ENCODE peak calls at places on chromosomes 5 and 9, in eight cellular contexts. S is uterus, T is heart right ventricle, P is AG04450, U is lower leg skin, N is astrocyte of the spinal cord, B is fibroblast of lung, A is coronary artery. R is an unnamed sample.

GRCh38 chr5:115494570-115495289 is 49.8 kb downstream of the FEM1C start:
- DNase-seq in S (no peak), T (no peak), P (no peak), U (no peak), N (peak; percentile 27), B (peak; percentile 69), A (no peak), R (no peak)

GRCh38 chr5:180330270-180330648 is 22.9 kb downstream of the GFPT2 start:
- DNase-seq in S (no peak), T (no peak), P (no peak), U (no peak), N (no peak), B (no peak), A (no peak), R (no peak)

GRCh38 chr5:35030426-35030825 is 17.3 kb downstream of the AGXT2 start:
- DNase-seq in S (no peak), T (no peak), P (no peak), U (no peak), N (no peak), B (no peak), A (no peak), R (no peak)

GRCh38 chr5:73540192-73540591 is 25.2 kb downstream of the ANKRA2 start:
- DNase-seq in S (no peak), T (no peak), P (no peak), U (no peak), N (peak; percentile 75), B (peak; percentile 94), A (no peak), R (no peak)

GRCh38 chr5:168528521-168529360 is at the start of gene FBLL1:
- DNase-seq in S (no peak), T (no peak), P (no peak), U (no peak), N (peak; percentile 33), B (peak; percentile 22), A (no peak), R (no peak)

GRCh38 chr5:36691993-36692392 is 85.6 kb downstream of the SLC1A3 start:
- DNase-seq in S (no peak), T (no peak), P (no peak), U (peak; percentile 20), N (peak; percentile 49), B (peak; percentile 44), A (no peak), R (no peak)

GRCh38 chr9:8784813-8785212 is 985.2 kb upstream of the DMAC1 start:
- DNase-seq in S (no peak), T (no peak), P (no peak), U (no peak), N (no peak), B (no peak), A (no peak), R (no peak)

GRCh38 chr5:159409801-159410200 is 79.5 kb upstream of the IL12B start:
- DNase-seq in S (no peak), T (no peak), P (no peak), U (no peak), N (no peak), B (no peak), A (no peak), R (no peak)

GRCh38 chr5:26582350-26583040 is 455.9 kb downstream of the CDH9 start:
- DNase-seq in S (no peak), T (no peak), P (no peak), U (no peak), N (peak; percentile 59), B (no peak), A (no peak), R (no peak)

GRCh38 chr9:3887121-3887797 is 361.5 kb upstream of the RFX3 start:
- DNase-seq in S (no peak), T (no peak), P (no peak), U (no peak), N (no peak), B (no peak), A (no peak), R (no peak)

GRCh38 chr9:108575286-108575685 is 280.5 kb downstream of the ACTL7B start:
- DNase-seq in S (no peak), T (no peak), P (no peak), U (no peak), N (no peak), B (no peak), A (no peak), R (no peak)

GRCh38 chr9:34332370-34332964 is 3.1 kb downstream of the NUDT2 start:
- DNase-seq in S (no peak), T (no peak), P (no peak), U (no peak), N (peak; percentile 46), B (peak; percentile 39), A (no peak), R (no peak)
- TF ChIP-seq CTCF in S (peak; percentile 38), T (peak; percentile 58), P (peak; percentile 58), U (no peak), N (peak; percentile 60), B (peak; percentile 47), A (peak; percentile 14), R (no peak)

DNA sequence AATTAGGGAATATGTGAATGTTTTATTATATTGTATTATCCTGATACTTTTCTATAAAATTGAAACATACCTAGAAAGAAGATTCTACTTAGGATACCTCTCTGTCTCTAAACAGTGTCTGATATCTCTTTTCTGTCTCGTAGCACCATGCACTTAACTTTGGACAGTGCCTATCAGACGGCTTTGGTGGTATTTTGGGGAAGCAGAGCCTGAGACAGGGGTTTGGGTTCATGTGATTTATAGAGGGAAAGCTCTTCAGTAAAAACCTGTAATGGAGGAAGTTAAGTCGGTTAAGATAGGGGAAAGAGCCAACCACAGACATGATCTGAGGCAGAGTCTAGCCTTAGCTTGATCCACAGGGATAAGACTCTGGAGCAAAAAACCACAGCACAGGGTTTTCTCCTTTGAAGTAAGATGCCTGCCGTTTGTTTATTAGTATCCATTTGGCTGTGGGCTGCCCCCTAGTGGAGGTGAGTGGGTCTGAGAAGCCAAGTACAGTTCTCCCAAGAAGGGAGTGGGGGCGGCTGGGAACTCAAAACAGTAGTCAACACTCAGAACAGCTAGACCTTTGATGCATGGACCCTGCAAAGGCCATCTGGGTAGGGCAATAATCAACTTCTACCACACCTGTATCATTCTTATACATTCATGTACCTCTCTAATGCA is 141.2 kb upstream of the ASTN2 start:
- DNase-seq in S (no peak), T (peak; percentile 17), P (no peak), U (peak; percentile 16), N (peak; percentile 1), B (peak; percentile 0), A (no peak), R (no peak)
- TF ChIP-seq CTCF in S (no peak), T (no peak), P (peak; percentile 10), U (no peak), N (peak; percentile 49), B (no peak), A (no peak), R (no peak)

GRCh38 chr9:77304543-77304942 is 127.2 kb downstream of the VPS13A start:
- DNase-seq in S (no peak), T (no peak), P (no peak), U (no peak), N (no peak), B (no peak), A (no peak), R (no peak)
- TF ChIP-seq CTCF in S (no peak), T (no peak), P (no peak), U (no peak), N (no peak), B (no peak), A (no peak), R (no peak)

GRCh38 chr9:92850898-92851297 is 26.9 kb downstream of the ZNF484 start:
- DNase-seq in S (no peak), T (no peak), P (no peak), U (no peak), N (no peak), B (no peak), A (no peak), R (no peak)
- TF ChIP-seq CTCF in S (no peak), T (no peak), P (no peak), U (no peak), N (no peak), B (no peak), A (no peak), R (no peak)

GRCh38 chr5:45696206-45696836 is at the start of gene HCN1:
- DNase-seq in S (peak; percentile 15), T (peak; percentile 80), P (no peak), U (peak; percentile 35), N (peak; percentile 76), B (peak; percentile 68), A (no peak), R (no peak)
- TF ChIP-seq CTCF in S (peak; percentile 23), T (peak; percentile 40), P (peak; percentile 53), U (no peak), N (peak; percentile 84), B (peak; percentile 63), A (peak; percentile 30), R (no peak)

GRCh38 chr5:148179234-148179824 is 11.0 kb downstream of the SPINK14 start:
- DNase-seq in S (no peak), T (no peak), P (peak; percentile 32), U (no peak), N (peak; percentile 69), B (peak; percentile 56), A (no peak), R (no peak)
- TF ChIP-seq CTCF in S (peak; percentile 23), T (peak; percentile 55), P (peak; percentile 70), U (no peak), N (peak; percentile 72), B (peak; percentile 77), A (peak; percentile 21), R (no peak)

GRCh38 chr5:127872494-127872893 is 169.3 kb downstream of the CCDC192 start:
- DNase-seq in S (peak; percentile 40), T (no peak), P (no peak), U (no peak), N (no peak), B (no peak), A (no peak), R (no peak)

GRCh38 chr5:127875235-127876021 is 172.2 kb downstream of the CCDC192 start:
- DNase-seq in S (peak; percentile 16), T (peak; percentile 24), P (no peak), U (no peak), N (peak; percentile 59), B (peak; percentile 56), A (no peak), R (no peak)

GRCh38 chr5:127876384-127876783 is 173.2 kb downstream of the CCDC192 start:
- DNase-seq in S (no peak), T (no peak), P (no peak), U (no peak), N (no peak), B (peak; percentile 29), A (no peak), R (no peak)

GRCh38 chr5:127878174-127878750 is 175.1 kb downstream of the CCDC192 start:
- DNase-seq in S (no peak), T (peak; percentile 16), P (no peak), U (no peak), N (peak; percentile 41), B (peak; percentile 40), A (no peak), R (no peak)
- TF ChIP-seq CTCF in S (no peak), T (peak; percentile 10), P (peak; percentile 68), U (no peak), N (peak; percentile 58), B (peak; percentile 66), A (no peak), R (no peak)